ENCODE peak calls at places on chromosomes 13 and 19, in nine cellular contexts. C is heart right ventricle, D is astrocyte of the spinal cord, N is nephron progenitor cell, G is RWPE1, Z is foreskin fibroblast, W is RWPE2, H is GM10248, A is fibroblast of the aortic adventitia. X is an unnamed sample.

GRCh38 chr13:99256709-99257108 is 1.5 kb downstream of the GPR18 start:
- DNase-seq in C (no peak), D (peak), N (no peak), G (no peak), Z (peak), W (no peak), H (no peak), A (peak), X (no peak)

GRCh38 chr13:25848822-25849740 is 202.7 kb downstream of the SHISA2 start:
- DNase-seq in C (no peak), D (peak), N (peak), G (no peak), Z (no peak), W (no peak), H (no peak), A (no peak), X (no peak)

GRCh38 chr19:14407889-14408640 is 11.1 kb downstream of the DDX39A start:
- DNase-seq in C (no peak), D (no peak), N (no peak), G (no peak), Z (no peak), W (no peak), H (no peak), A (no peak), X (no peak)

GRCh38 chr13:29484796-29485195 is 110.7 kb downstream of the SLC7A1 start:
- DNase-seq in C (no peak), D (no peak), N (no peak), G (no peak), Z (no peak), W (no peak), H (no peak), A (no peak), X (no peak)

GRCh38 chr13:99322297-99323103 is 15.3 kb upstream of the GPR183 start:
- DNase-seq in C (no peak), D (peak), N (no peak), G (peak), Z (peak), W (no peak), H (peak), A (peak), X (no peak)

GRCh38 chr19:16324384-16325160 is at the start of gene KLF2:
- DNase-seq in C (peak), D (peak), N (peak), G (peak), Z (peak), W (no peak), H (peak), A (peak), X (peak)

GRCh38 chr13:20174656-20175405 is 14.0 kb upstream of the GJA3 start:
- DNase-seq in C (peak), D (peak), N (no peak), G (peak), Z (peak), W (peak), H (peak), A (peak), X (no peak)

GRCh38 chr19:43910884-43911283 is 24.2 kb downstream of the ZNF45 start:
- DNase-seq in C (no peak), D (no peak), N (no peak), G (no peak), Z (no peak), W (no peak), H (no peak), A (no peak), X (no peak)

GRCh38 chr13:74678308-74678958 is 544.2 kb upstream of the KLF12 start:
- DNase-seq in C (no peak), D (no peak), N (no peak), G (no peak), Z (peak), W (no peak), H (no peak), A (no peak), X (no peak)

GRCh38 chr19:3547301-3547731 is 8.3 kb downstream of the TEKTIP1 start:
- DNase-seq in C (no peak), D (no peak), N (no peak), G (no peak), Z (peak), W (no peak), H (no peak), A (no peak), X (no peak)

GRCh38 chr13:76980075-76980718 is 11.7 kb upstream of the CLN5 start:
- DNase-seq in C (peak), D (peak), N (peak), G (peak), Z (peak), W (peak), H (peak), A (peak), X (no peak)

GRCh38 chr13:113928701-113929627 is 44.9 kb downstream of the C13orf46 start:
- DNase-seq in C (peak), D (peak), N (no peak), G (no peak), Z (peak), W (peak), H (no peak), A (peak), X (peak)

GRCh38 chr19:3034194-3034844 is 5.2 kb upstream of the TLE2 start:
- DNase-seq in C (no peak), D (peak), N (no peak), G (no peak), Z (no peak), W (no peak), H (no peak), A (peak), X (no peak)

GRCh38 chr13:94435604-94436226 is 43.8 kb downstream of the DCT start:
- DNase-seq in C (no peak), D (peak), N (no peak), G (peak), Z (peak), W (no peak), H (peak), A (peak), X (no peak)

GRCh38 chr19:32870154-32870573 is 597 bp upstream of the SLC7A9 start:
- DNase-seq in C (no peak), D (no peak), N (no peak), G (no peak), Z (no peak), W (no peak), H (no peak), A (no peak), X (peak)

GRCh38 chr19:32869369-32870153 is at the start of gene SLC7A9:
- DNase-seq in C (no peak), D (no peak), N (no peak), G (no peak), Z (no peak), W (no peak), H (no peak), A (no peak), X (peak)

GRCh38 chr19:32872391-32872790 is 2.8 kb upstream of the SLC7A9 start:
- DNase-seq in C (no peak), D (no peak), N (no peak), G (no peak), Z (no peak), W (no peak), H (no peak), A (no peak), X (no peak)

GRCh38 chr19:32873560-32873959 is 4.0 kb upstream of the SLC7A9 start:
- DNase-seq in C (no peak), D (no peak), N (no peak), G (no peak), Z (no peak), W (no peak), H (no peak), A (no peak), X (no peak)

GRCh38 chr19:32870981-32871451 is 1.4 kb upstream of the SLC7A9 start:
- DNase-seq in C (no peak), D (no peak), N (no peak), G (no peak), Z (no peak), W (no peak), H (no peak), A (no peak), X (peak)
- TF ChIP-seq CTCF in C (no peak), D (no peak), N (no peak), G (no peak), Z (no peak), W (no peak), H (no peak), A (no peak), X (no peak)

DNA sequence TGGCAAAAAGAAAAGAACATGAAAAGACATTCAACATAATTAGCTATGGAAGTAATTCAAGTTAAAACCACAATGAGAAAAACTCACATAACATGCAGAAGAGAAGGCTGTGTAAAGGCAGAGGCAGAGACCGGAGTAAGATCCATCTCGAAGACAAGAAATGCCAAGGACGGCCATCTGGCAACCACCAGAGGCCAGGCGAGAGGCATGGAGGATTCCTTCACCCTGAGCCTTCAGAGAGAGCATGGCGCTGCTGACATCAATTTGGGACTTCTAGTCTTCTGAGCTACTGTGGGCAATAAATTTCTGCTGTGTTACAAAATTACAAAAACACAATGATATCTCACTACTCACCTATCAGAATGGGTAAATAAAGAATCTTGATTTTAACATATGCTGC is 381.0 kb downstream of the TSHZ3 start:
- DNase-seq in C (no peak), D (no peak), N (no peak), G (no peak), Z (no peak), W (no peak), H (no peak), A (peak), X (no peak)
- TF ChIP-seq CTCF in C (no peak), D (no peak), N (no peak), G (no peak), Z (peak), W (peak), H (no peak), A (peak), X (peak)

GRCh38 chr13:52793507-52793906 is 53.9 kb upstream of the CNMD start:
- DNase-seq in C (no peak), D (no peak), N (no peak), G (no peak), Z (no peak), W (no peak), H (no peak), A (no peak), X (no peak)

GRCh38 chr13:52800856-52801255 is 47.6 kb downstream of the PCDH8 start:
- DNase-seq in C (no peak), D (no peak), N (no peak), G (no peak), Z (no peak), W (no peak), H (no peak), A (no peak), X (no peak)

GRCh38 chr13:52798770-52799430 is 49.5 kb downstream of the PCDH8 start:
- DNase-seq in C (no peak), D (no peak), N (no peak), G (no peak), Z (no peak), W (no peak), H (no peak), A (no peak), X (no peak)

GRCh38 chr13:52794589-52794988 is 53.9 kb downstream of the PCDH8 start:
- DNase-seq in C (no peak), D (no peak), N (no peak), G (no peak), Z (no peak), W (no peak), H (no peak), A (no peak), X (no peak)

DNA sequence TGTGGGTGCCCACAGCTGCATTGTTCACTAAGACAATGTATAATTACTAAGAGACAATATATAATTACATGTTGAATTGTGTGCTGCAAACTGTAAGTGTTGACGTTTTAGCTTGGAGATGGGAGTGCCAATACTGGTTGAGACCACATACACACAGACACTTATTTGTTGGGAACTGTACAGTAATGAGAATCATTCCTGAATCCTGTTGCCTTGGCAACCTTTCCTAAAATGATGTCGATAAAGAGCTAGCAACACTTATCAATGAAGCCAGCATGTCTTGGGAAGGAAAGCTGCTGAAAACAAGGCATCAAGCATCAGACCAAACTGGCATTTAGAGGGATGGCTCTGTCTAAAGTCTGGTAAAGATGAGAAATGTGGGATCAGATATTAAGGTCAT is 51.3 kb downstream of the PCDH8 start:
- DNase-seq in C (no peak), D (no peak), N (no peak), G (no peak), Z (no peak), W (no peak), H (no peak), A (no peak), X (no peak)
- TF ChIP-seq CTCF in C (no peak), D (no peak), N (no peak), G (no peak), Z (no peak), W (no peak), H (no peak), A (no peak), X (no peak)

GRCh38 chr19:9996541-9996940 is 13.8 kb downstream of the COL5A3 start:
- DNase-seq in C (no peak), D (no peak), N (no peak), G (no peak), Z (peak), W (no peak), H (no peak), A (no peak), X (no peak)
- TF ChIP-seq CTCF in C (no peak), D (no peak), N (no peak), G (no peak), Z (no peak), W (no peak), H (no peak), A (no peak), X (no peak)

GRCh38 chr13:110116072-110116487 is 190.9 kb downstream of the COL4A1 start:
- DNase-seq in C (no peak), D (peak), N (peak), G (peak), Z (peak), W (peak), H (peak), A (peak), X (no peak)
- TF ChIP-seq CTCF in C (peak), D (peak), N (peak), G (peak), Z (peak), W (peak), H (peak), A (peak), X (peak)

GRCh38 chr13:52954838-52955237 is 73.8 kb upstream of the OLFM4 start:
- DNase-seq in C (no peak), D (no peak), N (no peak), G (no peak), Z (no peak), W (no peak), H (no peak), A (no peak), X (no peak)

GRCh38 chr13:52950436-52950960 is 78.1 kb upstream of the OLFM4 start:
- DNase-seq in C (no peak), D (no peak), N (no peak), G (no peak), Z (no peak), W (no peak), H (no peak), A (no peak), X (no peak)

GRCh38 chr13:52949744-52950143 is 78.9 kb upstream of the OLFM4 start:
- DNase-seq in C (no peak), D (no peak), N (no peak), G (no peak), Z (no peak), W (no peak), H (no peak), A (no peak), X (no peak)

GRCh38 chr13:52945348-52945747 is 83.3 kb upstream of the OLFM4 start:
- DNase-seq in C (no peak), D (no peak), N (no peak), G (no peak), Z (no peak), W (no peak), H (no peak), A (no peak), X (no peak)

GRCh38 chr13:52949044-52949443 is 79.6 kb upstream of the OLFM4 start:
- DNase-seq in C (no peak), D (no peak), N (no peak), G (no peak), Z (no peak), W (no peak), H (no peak), A (no peak), X (no peak)
- TF ChIP-seq CTCF in C (no peak), D (no peak), N (no peak), G (no peak), Z (no peak), W (no peak), H (no peak), A (no peak), X (no peak)

GRCh38 chr19:28012361-28012760 is 1200.6 kb downstream of the UQCRFS1 start:
- DNase-seq in C (no peak), D (no peak), N (no peak), G (no peak), Z (no peak), W (no peak), H (no peak), A (no peak), X (no peak)
- TF ChIP-seq CTCF in C (no peak), D (no peak), N (peak), G (no peak), Z (no peak), W (no peak), H (peak), A (no peak), X (no peak)

X was measured in chondrocyte.